ENCODE peak calls at places on chromosomes 6 and 20, in six cellular contexts. F is naive B cell; N is fibroblast of the conjunctiva; S is CD4-positive, CD25-positive, alpha-beta regulatory T cell; M is C1 segment of cervical spinal cord; K is stimulated activated CD4-positive, alpha-beta T cell treated with anti-CD3 and anti-CD28 coated beads, Interleukin-15, amount 100 ng/mL, for 1 hour. V is an unnamed sample.

GRCh38 chr6:5950448-5950847 is 56.3 kb downstream of the NRN1 start:
- DNase-seq in K (no peak), N (no peak), M (no peak), F (no peak), S (no peak), V (no peak)

GRCh38 chr6:128655978-128656498 is 135.6 kb upstream of the PTPRK start:
- DNase-seq in N (peak), F (no peak), M (no peak), K (no peak), S (no peak), V (no peak)

GRCh38 chr6:139473731-139474130 is 99.3 kb upstream of the CITED2 start:
- DNase-seq in K (no peak), N (no peak), F (no peak), S (no peak), M (no peak), V (no peak)

GRCh38 chr6:165929607-165930006 is 238.0 kb downstream of the TBXT start:
- DNase-seq in K (no peak), M (no peak), F (no peak), N (no peak), S (no peak), V (no peak)

GRCh38 chr20:63133481-63134091 is 82.3 kb downstream of the YTHDF1 start:
- DNase-seq in M (no peak), S (no peak), N (no peak), F (no peak), K (no peak), V (no peak)

GRCh38 chr20:58524814-58525213 is 9.6 kb upstream of the APCDD1L start:
- DNase-seq in N (no peak), F (no peak), M (no peak), K (no peak), S (no peak), V (no peak)

GRCh38 chr20:58048096-58048702 is 180.3 kb downstream of the ANKRD60 start:
- DNase-seq in S (no peak), K (no peak), F (no peak), M (no peak), N (peak), V (no peak)

GRCh38 chr6:104689551-104690205 is 170.0 kb downstream of the HACE1 start:
- DNase-seq in M (no peak), S (no peak), K (no peak), N (no peak), F (no peak), V (no peak)

GRCh38 chr20:25256226-25256859 is 8.5 kb downstream of the PYGB start:
- DNase-seq in M (no peak), N (no peak), F (no peak), K (no peak), S (no peak), V (no peak)

GRCh38 chr20:3405696-3406358 is 1.6 kb downstream of the DNAAF9 start:
- DNase-seq in S (no peak), F (no peak), M (no peak), N (no peak), K (no peak), V (no peak)

GRCh38 chr6:37822851-37823682 is 3.5 kb downstream of the ZFAND3 start:
- DNase-seq in N (no peak), K (no peak), F (no peak), S (no peak), M (no peak), V (no peak)

GRCh38 chr6:49693512-49693911 is 19.8 kb downstream of the CRISP2 start:
- DNase-seq in S (no peak), K (no peak), N (no peak), M (no peak), F (no peak), V (no peak)

GRCh38 chr6:47153066-47153755 is 111.1 kb upstream of the ADGRF1 start:
- DNase-seq in N (no peak), M (no peak), F (no peak), S (no peak), K (no peak), V (no peak)

GRCh38 chr20:3330046-3330741 is 77.3 kb downstream of the DNAAF9 start:
- DNase-seq in M (no peak), K (no peak), N (no peak), S (no peak), F (no peak), V (no peak)

GRCh38 chr6:109183109-109183508 is 87.8 kb downstream of the CEP57L1 start:
- DNase-seq in F (no peak), S (no peak), K (no peak), N (no peak), M (no peak), V (no peak)

GRCh38 chr6:24431045-24431451 is 28.3 kb downstream of the MRS2 start:
- DNase-seq in K (no peak), M (no peak), S (no peak), F (peak), N (no peak), V (no peak)

GRCh38 chr6:163613668-163614067 is 199.2 kb downstream of the QKI start:
- DNase-seq in N (no peak), F (no peak), K (no peak), S (no peak), M (no peak), V (no peak)

GRCh38 chr6:91299544-91300491 is 712.9 kb upstream of the MAP3K7 start:
- DNase-seq in K (no peak), F (no peak), M (no peak), S (no peak), N (peak), V (no peak)

GRCh38 chr20:35108921-35109320 is 16.3 kb upstream of the TRPC4AP start:
- DNase-seq in K (no peak), F (no peak), N (no peak), M (no peak), S (no peak), V (no peak)

GRCh38 chr6:138307816-138308727 is 69.6 kb upstream of the SMIM28 start:
- DNase-seq in N (no peak), M (peak), K (no peak), F (no peak), S (no peak), V (peak)

GRCh38 chr20:32985596-32985995 is 18.6 kb downstream of the SUN5 start:
- DNase-seq in F (no peak), M (no peak), N (no peak), S (no peak), K (no peak), V (no peak)